ENCODE peak calls at places on chromosomes 6 and 20, in four cellular contexts. E is upper lobe of left lung, Q is stomach, U is suprapubic skin. P is an unnamed sample.

GRCh38 chr20:23520185-23520584 is 29.3 kb downstream of the CST8 start:
- DNase-seq in E (no peak), Q (no peak), U (no peak), P (no peak)

GRCh38 chr6:152094992-152095592 is 287.6 kb downstream of the ESR1 start:
- DNase-seq in E (no peak), Q (peak; percentile 47), U (peak; percentile 80), P (peak; percentile 53)

GRCh38 chr6:11685411-11686093 is 93.1 kb downstream of the ADTRP start:
- DNase-seq in E (no peak), Q (no peak), U (no peak), P (no peak)

GRCh38 chr6:151239603-151240035 is at the start of gene AKAP12:
- DNase-seq in E (peak; percentile 60), Q (no peak), U (peak; percentile 73), P (peak; percentile 27)

GRCh38 chr6:159469449-159469848 is 223.6 kb downstream of the SOD2 start:
- DNase-seq in E (no peak), Q (no peak), U (no peak), P (no peak)

GRCh38 chr20:10916312-10916711 is 242.5 kb upstream of the JAG1 start:
- DNase-seq in E (no peak), Q (no peak), U (no peak), P (no peak)

GRCh38 chr20:38435555-38435939 is 419 bp upstream of the SNHG17 start:
- DNase-seq in E (no peak), Q (no peak), U (no peak), P (no peak)

GRCh38 chr6:79630400-79630882 is 688 bp upstream of the SH3BGRL2 start:
- DNase-seq in E (no peak), Q (no peak), U (no peak), P (no peak)

GRCh38 chr20:11090751-11091150 is 417.0 kb upstream of the JAG1 start:
- DNase-seq in E (no peak), Q (no peak), U (no peak), P (no peak)

GRCh38 chr6:32148722-32149576 is 2.8 kb downstream of the PRRT1 start:
- DNase-seq in E (peak; percentile 76), Q (peak; percentile 86), U (peak; percentile 86), P (peak; percentile 58)

GRCh38 chr6:79232696-79233462 is 1.6 kb downstream of the HMGN3 start:
- DNase-seq in E (no peak), Q (no peak), U (no peak), P (no peak)

DNA sequence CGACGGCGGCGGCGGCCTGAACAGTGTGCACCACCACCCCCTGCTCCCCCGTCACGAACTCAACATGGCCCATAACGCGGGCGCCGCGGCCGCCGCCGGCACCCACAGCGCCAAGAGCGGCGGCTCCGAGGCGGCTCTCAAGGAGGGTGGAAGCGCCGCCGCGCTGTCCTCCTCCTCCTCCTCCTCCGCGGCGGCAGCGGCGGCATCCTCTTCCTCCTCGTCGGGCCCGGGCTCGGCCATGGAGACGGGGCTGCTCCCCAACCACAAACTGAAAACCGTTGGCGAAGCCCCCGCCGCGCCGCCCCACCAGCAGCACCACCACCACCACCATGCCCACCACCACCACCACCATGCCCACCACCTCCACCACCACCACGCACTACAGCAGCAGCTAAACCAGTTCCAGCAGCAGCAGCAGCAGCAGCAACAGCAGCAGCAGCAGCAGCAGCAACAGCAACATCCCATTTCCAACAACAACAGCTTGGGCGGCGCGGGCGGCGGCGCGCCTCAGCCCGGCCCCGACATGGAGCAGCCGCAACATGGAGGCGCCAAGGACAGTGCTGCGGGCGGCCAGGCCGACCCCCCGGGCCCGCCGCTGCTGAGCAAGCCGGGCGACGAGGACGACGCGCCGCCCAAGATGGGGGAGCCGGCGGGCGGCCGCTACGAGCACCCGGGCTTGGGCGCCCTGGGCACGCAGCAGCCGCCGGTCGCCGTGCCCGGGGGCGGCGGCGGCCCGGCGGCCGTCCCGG is 862 bp downstream of the ARID1B start:
- DNase-seq in E (peak; percentile 94), Q (peak; percentile 51), U (peak; percentile 79), P (peak; percentile 47)
- TF ChIP-seq POLR2AphosphoS5 in E (no peak), Q (no peak), U (no peak), P (no peak)

GRCh38 chr6:35392111-35392702 is 49.8 kb downstream of the PPARD start:
- DNase-seq in E (peak; percentile 58), Q (peak; percentile 95), U (peak; percentile 86), P (peak; percentile 90)
- TF ChIP-seq EP300 in E (no peak), Q (no peak), U (no peak), P (no peak)

GRCh38 chr20:46402236-46402886 is 4.1 kb downstream of the ELMO2 start:
- DNase-seq in E (no peak), Q (no peak), U (no peak), P (no peak)
- H3K4me1 ChIP-seq in E (peaks cover 74% of the 10 kb centered on the region), Q (peaks cover 78% of the 10 kb centered on the region), U (peaks cover 79% of the 10 kb centered on the region), P (peaks cover 63% of the 10 kb centered on the region)

GRCh38 chr6:18904681-18905080 is 517.5 kb downstream of the RNF144B start:
- DNase-seq in E (no peak), Q (no peak), U (no peak), P (no peak)
- TF ChIP-seq POLR2AphosphoS5 in E (no peak), Q (no peak), U (no peak), P (no peak)

GRCh38 chr20:44411020-44411756 is 55.7 kb downstream of the HNF4A start:
- DNase-seq in E (peak; percentile 59), Q (peak; percentile 59), U (no peak), P (peak; percentile 49)
- TF ChIP-seq EP300 in E (no peak), Q (no peak), U (no peak), P (no peak)

DNA sequence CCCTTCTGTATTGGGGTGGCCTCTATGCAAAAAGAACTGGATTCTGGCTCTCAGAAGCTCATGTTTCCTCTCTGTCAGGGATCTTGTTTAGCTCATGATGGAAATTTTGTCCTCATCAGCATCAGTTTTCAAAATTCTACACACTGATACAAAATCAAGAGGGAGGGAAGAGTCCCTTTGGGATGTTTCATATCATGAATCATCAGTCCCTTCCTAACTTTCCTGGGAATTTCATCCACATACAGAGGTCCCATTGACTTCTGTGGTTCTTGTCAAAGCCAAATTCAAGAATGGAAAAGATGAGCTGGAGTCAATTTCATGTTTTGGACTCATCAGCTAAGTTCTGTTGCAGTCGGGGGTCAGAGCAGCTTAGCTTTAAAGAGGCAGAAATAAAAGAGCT is 21.4 kb upstream of the TMEM14A start:
- DNase-seq in E (no peak), Q (no peak), U (no peak), P (no peak)
- H3K4me1 ChIP-seq in E (peaks cover 10% of the 10 kb centered on the region), Q (peaks cover 5% of the 10 kb centered on the region), U (no peaks in the 10 kb centered on the region), P (no peaks in the 10 kb centered on the region)

GRCh38 chr20:4820833-4821518 is 99.3 kb downstream of the PRND start:
- DNase-seq in E (no peak), Q (no peak), U (no peak), P (no peak)
- TF ChIP-seq POLR2AphosphoS5 in E (no peak), Q (no peak), U (no peak), P (no peak)

DNA sequence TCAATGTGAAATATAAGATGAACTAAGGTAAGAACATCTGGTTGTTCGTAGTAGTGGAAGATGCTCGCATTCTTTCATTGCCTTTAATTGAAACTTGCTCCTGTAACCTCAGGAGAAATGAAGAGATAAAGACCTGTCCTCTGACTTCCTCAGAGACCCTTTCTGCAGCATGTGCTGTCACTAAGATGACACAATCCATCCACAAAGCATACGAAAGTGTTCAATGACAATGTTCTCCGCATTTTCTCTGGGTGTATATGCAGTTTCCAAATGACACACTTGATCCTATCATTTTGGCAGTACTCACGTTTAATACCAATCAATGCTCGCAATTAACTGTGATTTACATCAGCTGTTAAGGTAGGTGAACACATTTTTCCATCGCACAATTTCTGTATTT is 65.8 kb downstream of the PRL start:
- DNase-seq in E (no peak), Q (no peak), U (no peak), P (no peak)
- TF ChIP-seq EP300 in E (no peak), Q (no peak), U (no peak), P (no peak)